ENCODE peak calls at places on chromosomes 13 and 19, in seven cellular contexts. One of them, this sample, is unnamed.

GRCh38 chr13:48532146-48532472 is 771 bp downstream of the RCBTB2 start:
- DNase-seq in CD4-positive, alpha-beta T cell: no peak
- DNase-seq in mammary epithelial cell: no peak
- DNase-seq in right lobe of liver: no peak
- DNase-seq in cardiac muscle cell: peak; percentile 67
- DNase-seq in prostate gland: no peak
- DNase-seq in tibial nerve: no peak
- DNase-seq in this sample: no peak

GRCh38 chr13:98454389-98454881 is 122.5 kb downstream of the STK24 start:
- DNase-seq in mammary epithelial cell: peak; percentile 35
- DNase-seq in prostate gland: peak; percentile 50
- DNase-seq in tibial nerve: no peak
- DNase-seq in right lobe of liver: no peak
- DNase-seq in cardiac muscle cell: peak; percentile 88
- DNase-seq in CD4-positive, alpha-beta T cell: no peak
- DNase-seq in this sample: no peak

GRCh38 chr19:6273701-6274601 is 5.8 kb downstream of the MLLT1 start:
- DNase-seq in right lobe of liver: peak; percentile 93
- DNase-seq in cardiac muscle cell: peak; percentile 92
- DNase-seq in CD4-positive, alpha-beta T cell: no peak
- DNase-seq in prostate gland: peak; percentile 92
- DNase-seq in tibial nerve: peak; percentile 75
- DNase-seq in mammary epithelial cell: peak; percentile 83
- DNase-seq in this sample: peak; percentile 12

GRCh38 chr19:38722947-38723605 is 21.2 kb downstream of the CAPN12 start:
- DNase-seq in cardiac muscle cell: no peak
- DNase-seq in right lobe of liver: no peak
- DNase-seq in CD4-positive, alpha-beta T cell: no peak
- DNase-seq in prostate gland: no peak
- DNase-seq in mammary epithelial cell: no peak
- DNase-seq in tibial nerve: no peak
- DNase-seq in this sample: no peak

GRCh38 chr13:23069571-23069970 is 111.2 kb upstream of the SGCG start:
- DNase-seq in prostate gland: no peak
- DNase-seq in tibial nerve: no peak
- DNase-seq in mammary epithelial cell: no peak
- DNase-seq in cardiac muscle cell: peak; percentile 74
- DNase-seq in CD4-positive, alpha-beta T cell: no peak
- DNase-seq in right lobe of liver: no peak
- DNase-seq in this sample: no peak

GRCh38 chr13:27026396-27026795 is 145.2 kb downstream of the USP12 start:
- DNase-seq in CD4-positive, alpha-beta T cell: no peak
- DNase-seq in cardiac muscle cell: no peak
- DNase-seq in mammary epithelial cell: no peak
- DNase-seq in right lobe of liver: no peak
- DNase-seq in tibial nerve: no peak
- DNase-seq in prostate gland: no peak
- DNase-seq in this sample: no peak

GRCh38 chr19:31610036-31610435 is 260.8 kb upstream of the TSHZ3 start:
- DNase-seq in cardiac muscle cell: no peak
- DNase-seq in tibial nerve: no peak
- DNase-seq in mammary epithelial cell: no peak
- DNase-seq in right lobe of liver: no peak
- DNase-seq in CD4-positive, alpha-beta T cell: no peak
- DNase-seq in prostate gland: no peak
- DNase-seq in this sample: no peak

GRCh38 chr13:48278806-48279205 is 24.7 kb upstream of the RB1 start:
- DNase-seq in CD4-positive, alpha-beta T cell: no peak
- DNase-seq in prostate gland: no peak
- DNase-seq in mammary epithelial cell: no peak
- DNase-seq in right lobe of liver: no peak
- DNase-seq in tibial nerve: no peak
- DNase-seq in cardiac muscle cell: no peak
- DNase-seq in this sample: no peak

GRCh38 chr13:32881074-32881791 is 135.0 kb upstream of the KL start:
- DNase-seq in mammary epithelial cell: peak; percentile 35
- DNase-seq in cardiac muscle cell: peak; percentile 68
- DNase-seq in CD4-positive, alpha-beta T cell: no peak
- DNase-seq in tibial nerve: no peak
- DNase-seq in right lobe of liver: no peak
- DNase-seq in prostate gland: peak; percentile 47
- DNase-seq in this sample: no peak

GRCh38 chr19:6480843-6481415 is 658 bp downstream of the DENND1C start:
- DNase-seq in right lobe of liver: no peak
- DNase-seq in mammary epithelial cell: no peak
- DNase-seq in tibial nerve: no peak
- DNase-seq in cardiac muscle cell: no peak
- DNase-seq in prostate gland: no peak
- DNase-seq in CD4-positive, alpha-beta T cell: no peak
- DNase-seq in this sample: no peak

GRCh38 chr19:43465468-43466120 is at the start of gene LYPD3:
- DNase-seq in right lobe of liver: no peak
- DNase-seq in cardiac muscle cell: peak; percentile 43
- DNase-seq in tibial nerve: no peak
- DNase-seq in mammary epithelial cell: peak; percentile 95
- DNase-seq in prostate gland: peak; percentile 46
- DNase-seq in CD4-positive, alpha-beta T cell: no peak
- DNase-seq in this sample: peak; percentile 66

GRCh38 chr19:14004619-14005380 is 1.3 kb downstream of the RFX1 start:
- DNase-seq in mammary epithelial cell: peak; percentile 19
- DNase-seq in prostate gland: peak; percentile 49
- DNase-seq in tibial nerve: peak; percentile 49
- DNase-seq in CD4-positive, alpha-beta T cell: no peak
- DNase-seq in cardiac muscle cell: peak; percentile 14
- DNase-seq in right lobe of liver: peak; percentile 88
- DNase-seq in this sample: no peak

GRCh38 chr19:54081032-54081431 is at the start of gene TARM1:
- DNase-seq in tibial nerve: no peak
- DNase-seq in cardiac muscle cell: no peak
- DNase-seq in CD4-positive, alpha-beta T cell: no peak
- DNase-seq in mammary epithelial cell: no peak
- DNase-seq in prostate gland: no peak
- DNase-seq in right lobe of liver: no peak
- DNase-seq in this sample: no peak
- H3K27ac ChIP-seq in tibial nerve: no peak within 1 kb of the TSS
- H3K27ac ChIP-seq in cardiac muscle cell: no peak within 1 kb of the TSS
- H3K27ac ChIP-seq in CD4-positive, alpha-beta T cell: no peak within 1 kb of the TSS
- H3K27ac ChIP-seq in mammary epithelial cell: no peak within 1 kb of the TSS
- H3K27ac ChIP-seq in prostate gland: no peak within 1 kb of the TSS
- H3K27ac ChIP-seq in right lobe of liver: no peak within 1 kb of the TSS
- H3K27ac ChIP-seq in this sample: no peak within 1 kb of the TSS

DNA sequence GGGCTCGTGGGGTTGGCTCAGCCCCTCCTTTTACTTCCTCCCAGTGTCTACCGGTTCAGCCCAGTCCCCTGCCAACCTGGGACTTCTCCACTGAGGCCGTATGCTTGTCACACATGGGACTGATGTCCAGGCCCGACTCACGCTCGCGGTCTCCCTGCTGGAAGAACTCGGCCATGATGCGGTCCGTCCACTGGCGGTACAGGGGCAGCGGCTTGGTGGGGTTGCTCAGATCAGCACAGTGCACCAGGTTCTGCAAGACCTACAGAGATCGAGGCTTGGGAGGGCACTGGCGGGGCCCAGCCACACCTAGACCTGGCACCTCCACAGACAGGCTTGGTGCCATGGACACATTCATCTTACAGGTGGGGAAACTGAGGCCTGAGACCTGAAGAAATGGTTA is 7.8 kb upstream of the RAB3A start:
- DNase-seq in mammary epithelial cell: no peak
- DNase-seq in cardiac muscle cell: no peak
- DNase-seq in prostate gland: no peak
- DNase-seq in tibial nerve: no peak
- DNase-seq in CD4-positive, alpha-beta T cell: no peak
- DNase-seq in right lobe of liver: no peak
- DNase-seq in this sample: no peak
- H3K27ac ChIP-seq in mammary epithelial cell: no peak overlapping the region
- H3K27ac ChIP-seq in cardiac muscle cell: no peak overlapping the region
- H3K27ac ChIP-seq in prostate gland: no peak overlapping the region
- H3K27ac ChIP-seq in tibial nerve: no peak overlapping the region
- H3K27ac ChIP-seq in CD4-positive, alpha-beta T cell: no peak overlapping the region
- H3K27ac ChIP-seq in right lobe of liver: no peak overlapping the region
- H3K27ac ChIP-seq in this sample: no peak overlapping the region

GRCh38 chr13:110449225-110450015 is 112.1 kb downstream of the RAB20 start:
- DNase-seq in CD4-positive, alpha-beta T cell: no peak
- DNase-seq in cardiac muscle cell: no peak
- DNase-seq in mammary epithelial cell: no peak
- DNase-seq in tibial nerve: no peak
- DNase-seq in right lobe of liver: no peak
- DNase-seq in prostate gland: no peak
- DNase-seq in this sample: no peak

GRCh38 chr13:110450016-110450900 is 111.3 kb downstream of the RAB20 start:
- DNase-seq in tibial nerve: no peak
- DNase-seq in right lobe of liver: no peak
- DNase-seq in CD4-positive, alpha-beta T cell: no peak
- DNase-seq in mammary epithelial cell: no peak
- DNase-seq in prostate gland: no peak
- DNase-seq in cardiac muscle cell: no peak
- DNase-seq in this sample: no peak

GRCh38 chr13:110447801-110448200 is 113.7 kb downstream of the RAB20 start:
- DNase-seq in prostate gland: no peak
- DNase-seq in right lobe of liver: no peak
- DNase-seq in CD4-positive, alpha-beta T cell: no peak
- DNase-seq in cardiac muscle cell: no peak
- DNase-seq in tibial nerve: no peak
- DNase-seq in mammary epithelial cell: no peak
- DNase-seq in this sample: no peak

GRCh38 chr13:110448230-110448629 is 113.3 kb downstream of the RAB20 start:
- DNase-seq in CD4-positive, alpha-beta T cell: no peak
- DNase-seq in prostate gland: no peak
- DNase-seq in cardiac muscle cell: peak; percentile 45
- DNase-seq in mammary epithelial cell: peak; percentile 81
- DNase-seq in right lobe of liver: no peak
- DNase-seq in tibial nerve: no peak
- DNase-seq in this sample: no peak

GRCh38 chr13:110448677-110449076 is 112.8 kb downstream of the RAB20 start:
- DNase-seq in mammary epithelial cell: no peak
- DNase-seq in cardiac muscle cell: no peak
- DNase-seq in right lobe of liver: no peak
- DNase-seq in CD4-positive, alpha-beta T cell: no peak
- DNase-seq in tibial nerve: no peak
- DNase-seq in prostate gland: no peak
- DNase-seq in this sample: no peak
- H3K27ac ChIP-seq in mammary epithelial cell: no peak overlapping the region
- H3K27ac ChIP-seq in cardiac muscle cell: no peak overlapping the region
- H3K27ac ChIP-seq in right lobe of liver: no peak overlapping the region
- H3K27ac ChIP-seq in CD4-positive, alpha-beta T cell: no peak overlapping the region
- H3K27ac ChIP-seq in tibial nerve: no peak overlapping the region
- H3K27ac ChIP-seq in prostate gland: no peak overlapping the region
- H3K27ac ChIP-seq in this sample: peak overlapping the region; percentile 34

DNA sequence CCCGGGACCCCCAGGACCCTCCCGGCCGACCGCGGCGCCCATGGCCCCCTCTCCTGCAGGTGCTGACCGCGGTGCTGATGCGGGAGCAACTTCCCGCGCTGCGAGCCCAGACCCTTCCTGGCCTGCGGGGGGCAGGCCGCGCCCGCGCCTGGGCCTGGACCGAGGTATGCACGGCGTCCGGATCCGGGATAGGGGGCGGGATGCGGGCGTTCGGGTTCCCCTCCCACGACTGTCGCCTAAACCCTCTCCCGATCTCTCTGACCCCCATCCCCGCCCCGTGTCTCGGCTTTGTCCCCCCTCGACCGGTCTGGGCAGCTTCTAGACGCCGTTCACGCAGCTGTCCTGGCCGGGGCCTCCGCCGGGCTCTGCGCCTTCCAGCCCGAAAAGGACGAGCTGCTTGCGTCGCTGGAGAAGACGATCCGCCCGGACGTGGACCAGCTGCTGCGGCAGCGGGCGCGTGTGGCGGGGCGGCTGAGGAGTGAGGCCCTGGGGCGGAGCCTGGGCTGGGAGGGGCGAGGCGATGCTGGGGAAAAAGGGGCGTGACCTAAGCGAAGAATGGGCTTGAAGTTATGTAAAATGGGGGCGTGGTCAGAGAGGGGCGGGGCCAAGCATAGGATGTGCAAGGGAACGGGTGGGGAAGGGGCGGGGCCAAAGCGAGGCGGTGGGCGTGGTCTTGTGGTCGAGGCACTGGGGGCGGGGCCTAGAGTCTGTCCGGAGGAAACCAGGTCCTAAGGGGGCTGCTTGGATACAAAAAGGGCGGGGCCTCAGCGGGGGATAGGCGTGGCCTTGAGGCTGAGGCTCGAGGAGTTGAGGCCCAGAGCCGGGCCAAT is 15.9 kb upstream of the COLGALT1 start:
- DNase-seq in CD4-positive, alpha-beta T cell: peak; percentile 95
- DNase-seq in mammary epithelial cell: peak; percentile 83
- DNase-seq in right lobe of liver: peak; percentile 88
- DNase-seq in tibial nerve: peak; percentile 99
- DNase-seq in cardiac muscle cell: peak; percentile 98
- DNase-seq in prostate gland: peak; percentile 80
- DNase-seq in this sample: peak; percentile 44
- H3K27ac ChIP-seq in CD4-positive, alpha-beta T cell: no peak overlapping the region
- H3K27ac ChIP-seq in mammary epithelial cell: no peak overlapping the region
- H3K27ac ChIP-seq in right lobe of liver: no peak overlapping the region
- H3K27ac ChIP-seq in tibial nerve: peak overlapping the region; percentile 73
- H3K27ac ChIP-seq in cardiac muscle cell: no peak overlapping the region
- H3K27ac ChIP-seq in prostate gland: peak overlapping the region; percentile 45
- H3K27ac ChIP-seq in this sample: no peak overlapping the region

GRCh38 chr13:73803997-73804396 is 330.2 kb downstream of the KLF12 start:
- DNase-seq in mammary epithelial cell: peak; percentile 56
- DNase-seq in CD4-positive, alpha-beta T cell: no peak
- DNase-seq in prostate gland: no peak
- DNase-seq in tibial nerve: no peak
- DNase-seq in right lobe of liver: no peak
- DNase-seq in cardiac muscle cell: no peak
- DNase-seq in this sample: peak; percentile 49

GRCh38 chr13:73794755-73795154 is 339.4 kb downstream of the KLF12 start:
- DNase-seq in cardiac muscle cell: no peak
- DNase-seq in CD4-positive, alpha-beta T cell: no peak
- DNase-seq in prostate gland: no peak
- DNase-seq in mammary epithelial cell: no peak
- DNase-seq in right lobe of liver: no peak
- DNase-seq in tibial nerve: no peak
- DNase-seq in this sample: no peak

GRCh38 chr13:73800011-73800410 is 334.2 kb downstream of the KLF12 start:
- DNase-seq in mammary epithelial cell: no peak
- DNase-seq in CD4-positive, alpha-beta T cell: no peak
- DNase-seq in tibial nerve: no peak
- DNase-seq in cardiac muscle cell: no peak
- DNase-seq in prostate gland: no peak
- DNase-seq in right lobe of liver: no peak
- DNase-seq in this sample: no peak
- H3K27ac ChIP-seq in mammary epithelial cell: no peak overlapping the region
- H3K27ac ChIP-seq in CD4-positive, alpha-beta T cell: no peak overlapping the region
- H3K27ac ChIP-seq in tibial nerve: no peak overlapping the region
- H3K27ac ChIP-seq in cardiac muscle cell: no peak overlapping the region
- H3K27ac ChIP-seq in prostate gland: no peak overlapping the region
- H3K27ac ChIP-seq in right lobe of liver: no peak overlapping the region
- H3K27ac ChIP-seq in this sample: no peak overlapping the region

GRCh38 chr19:52140077-52140710 is 456 bp upstream of the ZNF616 start:
- DNase-seq in right lobe of liver: no peak
- DNase-seq in CD4-positive, alpha-beta T cell: no peak
- DNase-seq in mammary epithelial cell: no peak
- DNase-seq in prostate gland: peak; percentile 20
- DNase-seq in cardiac muscle cell: no peak
- DNase-seq in tibial nerve: no peak
- DNase-seq in this sample: no peak
- H3K27ac ChIP-seq in right lobe of liver: no peak overlapping the region
- H3K27ac ChIP-seq in CD4-positive, alpha-beta T cell: peak overlapping the region; percentile 26
- H3K27ac ChIP-seq in mammary epithelial cell: no peak overlapping the region
- H3K27ac ChIP-seq in prostate gland: peak overlapping the region; percentile 86
- H3K27ac ChIP-seq in cardiac muscle cell: peak overlapping the region; percentile 31
- H3K27ac ChIP-seq in tibial nerve: peak overlapping the region; percentile 46
- H3K27ac ChIP-seq in this sample: peak overlapping the region; percentile 92